ENCODE peak calls at places on chromosomes 12 and 14, in eight cellular contexts. One of them, this sample, is unnamed.

GRCh38 chr14:99604766-99605298 is 825 bp upstream of the CCDC85C start:
- DNase-seq in spleen: peak
- DNase-seq in activated naive CD8-positive, alpha-beta T cell treated with anti-CD3 and anti-CD28 coated beads for 36 hours: peak
- DNase-seq in Kasumi-1: no peak
- DNase-seq in GM04503: no peak
- DNase-seq in activated effector memory CD4-positive, alpha-beta T cell treated with Interleukin-2 at 50 U/mL for 16 hours: no peak
- DNase-seq in astrocyte of the spinal cord: peak
- DNase-seq in activated T-helper 1 cell treated with anti-CD3 and anti-CD28 coated beads, Interleukin-12 subunit alpha, Interleukin-12 subunit beta, Interleukin-2, Interleukin-4 antibody, amounts not matched to agents 30 ng/mL and 10 ng/mL and 1 ng/mL, durations not matched to agents 14 hours and 24 hours and 36 hours: peak
- DNase-seq in this sample: no peak

GRCh38 chr12:5561843-5562242 is 129.9 kb downstream of the NTF3 start:
- DNase-seq in activated T-helper 1 cell treated with anti-CD3 and anti-CD28 coated beads, Interleukin-12 subunit alpha, Interleukin-12 subunit beta, Interleukin-2, Interleukin-4 antibody, amounts not matched to agents 30 ng/mL and 10 ng/mL and 1 ng/mL, durations not matched to agents 14 hours and 24 hours and 36 hours: no peak
- DNase-seq in activated effector memory CD4-positive, alpha-beta T cell treated with Interleukin-2 at 50 U/mL for 16 hours: no peak
- DNase-seq in activated naive CD8-positive, alpha-beta T cell treated with anti-CD3 and anti-CD28 coated beads for 36 hours: no peak
- DNase-seq in astrocyte of the spinal cord: no peak
- DNase-seq in GM04503: no peak
- DNase-seq in spleen: no peak
- DNase-seq in Kasumi-1: no peak
- DNase-seq in this sample: no peak

GRCh38 chr14:98958048-98959031 is 313.7 kb downstream of the BCL11B start:
- DNase-seq in GM04503: no peak
- DNase-seq in astrocyte of the spinal cord: no peak
- DNase-seq in activated naive CD8-positive, alpha-beta T cell treated with anti-CD3 and anti-CD28 coated beads for 36 hours: no peak
- DNase-seq in Kasumi-1: no peak
- DNase-seq in spleen: no peak
- DNase-seq in activated T-helper 1 cell treated with anti-CD3 and anti-CD28 coated beads, Interleukin-12 subunit alpha, Interleukin-12 subunit beta, Interleukin-2, Interleukin-4 antibody, amounts not matched to agents 30 ng/mL and 10 ng/mL and 1 ng/mL, durations not matched to agents 14 hours and 24 hours and 36 hours: no peak
- DNase-seq in activated effector memory CD4-positive, alpha-beta T cell treated with Interleukin-2 at 50 U/mL for 16 hours: no peak
- DNase-seq in this sample: no peak

GRCh38 chr12:26188641-26189040 is 6.7 kb upstream of the SSPN start:
- DNase-seq in spleen: no peak
- DNase-seq in GM04503: no peak
- DNase-seq in activated naive CD8-positive, alpha-beta T cell treated with anti-CD3 and anti-CD28 coated beads for 36 hours: no peak
- DNase-seq in activated effector memory CD4-positive, alpha-beta T cell treated with Interleukin-2 at 50 U/mL for 16 hours: no peak
- DNase-seq in astrocyte of the spinal cord: peak
- DNase-seq in Kasumi-1: no peak
- DNase-seq in activated T-helper 1 cell treated with anti-CD3 and anti-CD28 coated beads, Interleukin-12 subunit alpha, Interleukin-12 subunit beta, Interleukin-2, Interleukin-4 antibody, amounts not matched to agents 30 ng/mL and 10 ng/mL and 1 ng/mL, durations not matched to agents 14 hours and 24 hours and 36 hours: no peak
- DNase-seq in this sample: no peak

GRCh38 chr14:80602931-80603330 is 338.6 kb downstream of the CEP128 start:
- DNase-seq in astrocyte of the spinal cord: no peak
- DNase-seq in spleen: no peak
- DNase-seq in activated naive CD8-positive, alpha-beta T cell treated with anti-CD3 and anti-CD28 coated beads for 36 hours: no peak
- DNase-seq in activated effector memory CD4-positive, alpha-beta T cell treated with Interleukin-2 at 50 U/mL for 16 hours: no peak
- DNase-seq in GM04503: no peak
- DNase-seq in activated T-helper 1 cell treated with anti-CD3 and anti-CD28 coated beads, Interleukin-12 subunit alpha, Interleukin-12 subunit beta, Interleukin-2, Interleukin-4 antibody, amounts not matched to agents 30 ng/mL and 10 ng/mL and 1 ng/mL, durations not matched to agents 14 hours and 24 hours and 36 hours: no peak
- DNase-seq in Kasumi-1: no peak
- DNase-seq in this sample: no peak

GRCh38 chr14:50388256-50388931 is 8.3 kb downstream of the CDKL1 start:
- DNase-seq in spleen: peak
- DNase-seq in astrocyte of the spinal cord: no peak
- DNase-seq in activated effector memory CD4-positive, alpha-beta T cell treated with Interleukin-2 at 50 U/mL for 16 hours: no peak
- DNase-seq in GM04503: no peak
- DNase-seq in Kasumi-1: no peak
- DNase-seq in activated T-helper 1 cell treated with anti-CD3 and anti-CD28 coated beads, Interleukin-12 subunit alpha, Interleukin-12 subunit beta, Interleukin-2, Interleukin-4 antibody, amounts not matched to agents 30 ng/mL and 10 ng/mL and 1 ng/mL, durations not matched to agents 14 hours and 24 hours and 36 hours: no peak
- DNase-seq in activated naive CD8-positive, alpha-beta T cell treated with anti-CD3 and anti-CD28 coated beads for 36 hours: no peak
- DNase-seq in this sample: no peak

GRCh38 chr14:64549805-64550538 is at the start of gene PPP1R36:
- DNase-seq in activated T-helper 1 cell treated with anti-CD3 and anti-CD28 coated beads, Interleukin-12 subunit alpha, Interleukin-12 subunit beta, Interleukin-2, Interleukin-4 antibody, amounts not matched to agents 30 ng/mL and 10 ng/mL and 1 ng/mL, durations not matched to agents 14 hours and 24 hours and 36 hours: peak
- DNase-seq in GM04503: no peak
- DNase-seq in Kasumi-1: no peak
- DNase-seq in activated naive CD8-positive, alpha-beta T cell treated with anti-CD3 and anti-CD28 coated beads for 36 hours: peak
- DNase-seq in astrocyte of the spinal cord: no peak
- DNase-seq in activated effector memory CD4-positive, alpha-beta T cell treated with Interleukin-2 at 50 U/mL for 16 hours: peak
- DNase-seq in spleen: peak
- DNase-seq in this sample: no peak

GRCh38 chr14:55814064-55814463 is 234.1 kb downstream of the KTN1 start:
- DNase-seq in activated naive CD8-positive, alpha-beta T cell treated with anti-CD3 and anti-CD28 coated beads for 36 hours: no peak
- DNase-seq in astrocyte of the spinal cord: peak
- DNase-seq in spleen: no peak
- DNase-seq in Kasumi-1: no peak
- DNase-seq in activated T-helper 1 cell treated with anti-CD3 and anti-CD28 coated beads, Interleukin-12 subunit alpha, Interleukin-12 subunit beta, Interleukin-2, Interleukin-4 antibody, amounts not matched to agents 30 ng/mL and 10 ng/mL and 1 ng/mL, durations not matched to agents 14 hours and 24 hours and 36 hours: no peak
- DNase-seq in GM04503: no peak
- DNase-seq in activated effector memory CD4-positive, alpha-beta T cell treated with Interleukin-2 at 50 U/mL for 16 hours: no peak
- DNase-seq in this sample: no peak

GRCh38 chr12:95637471-95638155 is 86.3 kb upstream of the USP44 start:
- DNase-seq in spleen: no peak
- DNase-seq in activated T-helper 1 cell treated with anti-CD3 and anti-CD28 coated beads, Interleukin-12 subunit alpha, Interleukin-12 subunit beta, Interleukin-2, Interleukin-4 antibody, amounts not matched to agents 30 ng/mL and 10 ng/mL and 1 ng/mL, durations not matched to agents 14 hours and 24 hours and 36 hours: no peak
- DNase-seq in GM04503: peak
- DNase-seq in Kasumi-1: no peak
- DNase-seq in astrocyte of the spinal cord: peak
- DNase-seq in activated naive CD8-positive, alpha-beta T cell treated with anti-CD3 and anti-CD28 coated beads for 36 hours: no peak
- DNase-seq in activated effector memory CD4-positive, alpha-beta T cell treated with Interleukin-2 at 50 U/mL for 16 hours: no peak
- DNase-seq in this sample: no peak

GRCh38 chr12:104709692-104710435 is 248.2 kb downstream of the SLC41A2 start:
- DNase-seq in Kasumi-1: no peak
- DNase-seq in activated naive CD8-positive, alpha-beta T cell treated with anti-CD3 and anti-CD28 coated beads for 36 hours: no peak
- DNase-seq in GM04503: no peak
- DNase-seq in astrocyte of the spinal cord: no peak
- DNase-seq in spleen: no peak
- DNase-seq in activated effector memory CD4-positive, alpha-beta T cell treated with Interleukin-2 at 50 U/mL for 16 hours: no peak
- DNase-seq in activated T-helper 1 cell treated with anti-CD3 and anti-CD28 coated beads, Interleukin-12 subunit alpha, Interleukin-12 subunit beta, Interleukin-2, Interleukin-4 antibody, amounts not matched to agents 30 ng/mL and 10 ng/mL and 1 ng/mL, durations not matched to agents 14 hours and 24 hours and 36 hours: no peak
- DNase-seq in this sample: no peak

GRCh38 chr12:21434704-21435103 is 2.8 kb upstream of the PYROXD1 start:
- DNase-seq in activated naive CD8-positive, alpha-beta T cell treated with anti-CD3 and anti-CD28 coated beads for 36 hours: no peak
- DNase-seq in spleen: no peak
- DNase-seq in GM04503: no peak
- DNase-seq in Kasumi-1: no peak
- DNase-seq in activated T-helper 1 cell treated with anti-CD3 and anti-CD28 coated beads, Interleukin-12 subunit alpha, Interleukin-12 subunit beta, Interleukin-2, Interleukin-4 antibody, amounts not matched to agents 30 ng/mL and 10 ng/mL and 1 ng/mL, durations not matched to agents 14 hours and 24 hours and 36 hours: no peak
- DNase-seq in activated effector memory CD4-positive, alpha-beta T cell treated with Interleukin-2 at 50 U/mL for 16 hours: no peak
- DNase-seq in astrocyte of the spinal cord: no peak
- DNase-seq in this sample: no peak

GRCh38 chr14:73397810-73398209 is 60.5 kb downstream of the NUMB start:
- DNase-seq in Kasumi-1: no peak
- DNase-seq in activated naive CD8-positive, alpha-beta T cell treated with anti-CD3 and anti-CD28 coated beads for 36 hours: no peak
- DNase-seq in activated T-helper 1 cell treated with anti-CD3 and anti-CD28 coated beads, Interleukin-12 subunit alpha, Interleukin-12 subunit beta, Interleukin-2, Interleukin-4 antibody, amounts not matched to agents 30 ng/mL and 10 ng/mL and 1 ng/mL, durations not matched to agents 14 hours and 24 hours and 36 hours: no peak
- DNase-seq in astrocyte of the spinal cord: no peak
- DNase-seq in GM04503: no peak
- DNase-seq in activated effector memory CD4-positive, alpha-beta T cell treated with Interleukin-2 at 50 U/mL for 16 hours: no peak
- DNase-seq in spleen: no peak
- DNase-seq in this sample: no peak

GRCh38 chr12:76874491-76875190 is 4.2 kb downstream of the CSRP2 start:
- DNase-seq in activated effector memory CD4-positive, alpha-beta T cell treated with Interleukin-2 at 50 U/mL for 16 hours: no peak
- DNase-seq in spleen: no peak
- DNase-seq in activated T-helper 1 cell treated with anti-CD3 and anti-CD28 coated beads, Interleukin-12 subunit alpha, Interleukin-12 subunit beta, Interleukin-2, Interleukin-4 antibody, amounts not matched to agents 30 ng/mL and 10 ng/mL and 1 ng/mL, durations not matched to agents 14 hours and 24 hours and 36 hours: no peak
- DNase-seq in Kasumi-1: no peak
- DNase-seq in activated naive CD8-positive, alpha-beta T cell treated with anti-CD3 and anti-CD28 coated beads for 36 hours: no peak
- DNase-seq in astrocyte of the spinal cord: no peak
- DNase-seq in GM04503: no peak
- DNase-seq in this sample: no peak

GRCh38 chr12:19223018-19223417 is 93.5 kb downstream of the PLEKHA5 start:
- DNase-seq in GM04503: no peak
- DNase-seq in astrocyte of the spinal cord: no peak
- DNase-seq in spleen: no peak
- DNase-seq in activated effector memory CD4-positive, alpha-beta T cell treated with Interleukin-2 at 50 U/mL for 16 hours: no peak
- DNase-seq in Kasumi-1: peak
- DNase-seq in activated T-helper 1 cell treated with anti-CD3 and anti-CD28 coated beads, Interleukin-12 subunit alpha, Interleukin-12 subunit beta, Interleukin-2, Interleukin-4 antibody, amounts not matched to agents 30 ng/mL and 10 ng/mL and 1 ng/mL, durations not matched to agents 14 hours and 24 hours and 36 hours: no peak
- DNase-seq in activated naive CD8-positive, alpha-beta T cell treated with anti-CD3 and anti-CD28 coated beads for 36 hours: no peak
- DNase-seq in this sample: no peak

GRCh38 chr12:57592551-57593165 is 1.7 kb downstream of the PIP4K2C start:
- DNase-seq in activated T-helper 1 cell treated with anti-CD3 and anti-CD28 coated beads, Interleukin-12 subunit alpha, Interleukin-12 subunit beta, Interleukin-2, Interleukin-4 antibody, amounts not matched to agents 30 ng/mL and 10 ng/mL and 1 ng/mL, durations not matched to agents 14 hours and 24 hours and 36 hours: no peak
- DNase-seq in Kasumi-1: no peak
- DNase-seq in activated naive CD8-positive, alpha-beta T cell treated with anti-CD3 and anti-CD28 coated beads for 36 hours: no peak
- DNase-seq in GM04503: no peak
- DNase-seq in spleen: no peak
- DNase-seq in astrocyte of the spinal cord: no peak
- DNase-seq in activated effector memory CD4-positive, alpha-beta T cell treated with Interleukin-2 at 50 U/mL for 16 hours: no peak
- DNase-seq in this sample: no peak

GRCh38 chr12:9798008-9798619 is 29.2 kb upstream of the KLRF1 start:
- DNase-seq in spleen: peak
- DNase-seq in activated T-helper 1 cell treated with anti-CD3 and anti-CD28 coated beads, Interleukin-12 subunit alpha, Interleukin-12 subunit beta, Interleukin-2, Interleukin-4 antibody, amounts not matched to agents 30 ng/mL and 10 ng/mL and 1 ng/mL, durations not matched to agents 14 hours and 24 hours and 36 hours: peak
- DNase-seq in activated naive CD8-positive, alpha-beta T cell treated with anti-CD3 and anti-CD28 coated beads for 36 hours: peak
- DNase-seq in GM04503: no peak
- DNase-seq in activated effector memory CD4-positive, alpha-beta T cell treated with Interleukin-2 at 50 U/mL for 16 hours: peak
- DNase-seq in Kasumi-1: peak
- DNase-seq in astrocyte of the spinal cord: peak
- DNase-seq in this sample: peak

GRCh38 chr14:54609576-54609975 is 42.6 kb downstream of the SAMD4A start:
- DNase-seq in activated naive CD8-positive, alpha-beta T cell treated with anti-CD3 and anti-CD28 coated beads for 36 hours: no peak
- DNase-seq in spleen: no peak
- DNase-seq in activated T-helper 1 cell treated with anti-CD3 and anti-CD28 coated beads, Interleukin-12 subunit alpha, Interleukin-12 subunit beta, Interleukin-2, Interleukin-4 antibody, amounts not matched to agents 30 ng/mL and 10 ng/mL and 1 ng/mL, durations not matched to agents 14 hours and 24 hours and 36 hours: no peak
- DNase-seq in activated effector memory CD4-positive, alpha-beta T cell treated with Interleukin-2 at 50 U/mL for 16 hours: no peak
- DNase-seq in Kasumi-1: no peak
- DNase-seq in astrocyte of the spinal cord: no peak
- DNase-seq in GM04503: no peak
- DNase-seq in this sample: no peak

GRCh38 chr14:90870950-90871604 is 54.8 kb upstream of the TTC7B start:
- DNase-seq in spleen: no peak
- DNase-seq in activated effector memory CD4-positive, alpha-beta T cell treated with Interleukin-2 at 50 U/mL for 16 hours: no peak
- DNase-seq in GM04503: no peak
- DNase-seq in astrocyte of the spinal cord: no peak
- DNase-seq in activated T-helper 1 cell treated with anti-CD3 and anti-CD28 coated beads, Interleukin-12 subunit alpha, Interleukin-12 subunit beta, Interleukin-2, Interleukin-4 antibody, amounts not matched to agents 30 ng/mL and 10 ng/mL and 1 ng/mL, durations not matched to agents 14 hours and 24 hours and 36 hours: no peak
- DNase-seq in activated naive CD8-positive, alpha-beta T cell treated with anti-CD3 and anti-CD28 coated beads for 36 hours: no peak
- DNase-seq in Kasumi-1: no peak
- DNase-seq in this sample: no peak

GRCh38 chr14:23045419-23046357 is 3.7 kb downstream of the PSMB11 start:
- DNase-seq in astrocyte of the spinal cord: no peak
- DNase-seq in GM04503: no peak
- DNase-seq in Kasumi-1: no peak
- DNase-seq in activated effector memory CD4-positive, alpha-beta T cell treated with Interleukin-2 at 50 U/mL for 16 hours: no peak
- DNase-seq in spleen: peak
- DNase-seq in activated T-helper 1 cell treated with anti-CD3 and anti-CD28 coated beads, Interleukin-12 subunit alpha, Interleukin-12 subunit beta, Interleukin-2, Interleukin-4 antibody, amounts not matched to agents 30 ng/mL and 10 ng/mL and 1 ng/mL, durations not matched to agents 14 hours and 24 hours and 36 hours: no peak
- DNase-seq in activated naive CD8-positive, alpha-beta T cell treated with anti-CD3 and anti-CD28 coated beads for 36 hours: no peak
- DNase-seq in this sample: no peak

This sample was measured in MV-4-11.